ENCODE peak calls at places on chromosomes 13 and 19, in eight cellular contexts. X is MV-4-11; G is GM23338; Q is stimulated activated CD4-positive, alpha-beta T cell treated with anti-CD3 and anti-CD28 coated beads, Interleukin-2, amount 100 ng/mL, for 48 hours; P is heart left ventricle; S is colonic mucosa; T is mesenteric fat pad; R is posterior cingulate gyrus. K is an unnamed sample.

GRCh38 chr19:10207026-10207425 is 12.3 kb upstream of the DNMT1 start:
- DNase-seq in X (peak), G (no peak), Q (no peak), P (no peak), S (no peak), T (no peak), R (no peak), K (peak)

GRCh38 chr13:86020350-86021002 is 221.3 kb upstream of the SLITRK6 start:
- DNase-seq in X (no peak), G (no peak), Q (no peak), P (no peak), S (no peak), T (no peak), R (no peak), K (no peak)

GRCh38 chr13:19713186-19713965 is 69.4 kb downstream of the PSPC1 start:
- DNase-seq in X (peak), G (no peak), Q (no peak), P (no peak), S (no peak), T (no peak), R (no peak), K (no peak)

GRCh38 chr13:45365558-45365885 is 24.5 kb upstream of the TPT1 start:
- DNase-seq in X (no peak), G (no peak), Q (no peak), P (no peak), S (no peak), T (no peak), R (no peak), K (no peak)

GRCh38 chr13:91347996-91348905 is 764 bp downstream of the MIR17HG start:
- DNase-seq in X (peak), G (no peak), Q (peak), P (peak), S (peak), T (peak), R (peak), K (peak)

GRCh38 chr13:34391071-34391470 is 551.0 kb upstream of the NBEA start:
- DNase-seq in X (no peak), G (no peak), Q (no peak), P (no peak), S (no peak), T (no peak), R (no peak), K (no peak)

GRCh38 chr19:18905520-18906236 is 9.7 kb upstream of the CERS1 start:
- DNase-seq in X (no peak), G (no peak), Q (no peak), P (no peak), S (no peak), T (no peak), R (no peak), K (no peak)

GRCh38 chr19:11291991-11292390 is 4.0 kb upstream of the TSPAN16 start:
- DNase-seq in X (peak), G (no peak), Q (no peak), P (no peak), S (no peak), T (no peak), R (no peak), K (no peak)

GRCh38 chr13:43720780-43721397 is 65.9 kb downstream of the ENOX1 start:
- DNase-seq in X (no peak), G (no peak), Q (no peak), P (no peak), S (no peak), T (no peak), R (no peak), K (no peak)

GRCh38 chr13:20024706-20025105 is 66.2 kb downstream of the ZMYM2 start:
- DNase-seq in X (peak), G (no peak), Q (no peak), P (no peak), S (no peak), T (no peak), R (no peak), K (no peak)

GRCh38 chr19:13899912-13900584 is 5.9 kb downstream of the BRME1 start:
- DNase-seq in X (no peak), G (no peak), Q (no peak), P (no peak), S (no peak), T (no peak), R (no peak), K (no peak)

GRCh38 chr19:47210689-47211316 is 20.2 kb downstream of the BBC3 start:
- DNase-seq in X (peak), G (peak), Q (peak), P (peak), S (peak), T (no peak), R (no peak), K (peak)

GRCh38 chr19:1102407-1103106 is 1.2 kb upstream of the GPX4 start:
- DNase-seq in X (peak), G (no peak), Q (peak), P (no peak), S (peak), T (no peak), R (no peak), K (no peak)

GRCh38 chr13:22427041-22427440 is 753.7 kb upstream of the SGCG start:
- DNase-seq in X (no peak), G (no peak), Q (no peak), P (no peak), S (no peak), T (no peak), R (no peak), K (no peak)

GRCh38 chr13:52141299-52141698 is 12.4 kb upstream of the NEK5 start:
- DNase-seq in X (no peak), G (no peak), Q (no peak), P (no peak), S (no peak), T (no peak), R (no peak), K (no peak)

GRCh38 chr19:38657633-38658222 is 10.3 kb downstream of the ACTN4 start:
- DNase-seq in X (no peak), G (peak), Q (no peak), P (no peak), S (no peak), T (no peak), R (peak), K (peak)

GRCh38 chr19:52665047-52665446 is 26.9 kb upstream of the ZNF83 start:
- DNase-seq in X (no peak), G (no peak), Q (no peak), P (no peak), S (no peak), T (no peak), R (no peak), K (no peak)

GRCh38 chr13:48858523-48858922 is 117.2 kb upstream of the FNDC3A start:
- DNase-seq in X (no peak), G (no peak), Q (no peak), P (no peak), S (no peak), T (no peak), R (no peak), K (no peak)

GRCh38 chr19:49427855-49428546 is 2.8 kb downstream of the GFY start:
- DNase-seq in X (no peak), G (peak), Q (no peak), P (no peak), S (no peak), T (no peak), R (no peak), K (no peak)

GRCh38 chr19:43901395-43902390 is 33.4 kb downstream of the ZNF45 start:
- DNase-seq in X (peak), G (peak), Q (peak), P (peak), S (peak), T (no peak), R (peak), K (peak)

GRCh38 chr13:113930711-113931637 is 42.9 kb downstream of the C13orf46 start:
- DNase-seq in X (peak), G (no peak), Q (peak), P (no peak), S (no peak), T (peak), R (peak), K (no peak)

GRCh38 chr13:24680258-24680920 is at the start of gene ATP12A:
- DNase-seq in X (no peak), G (peak), Q (peak), P (no peak), S (peak), T (peak), R (no peak), K (no peak)

GRCh38 chr19:35740108-35740422 is 2.2 kb downstream of the IGFLR1 start:
- DNase-seq in X (no peak), G (no peak), Q (no peak), P (no peak), S (no peak), T (no peak), R (no peak), K (no peak)

GRCh38 chr19:19866599-19867248 is 1.0 kb downstream of the ZNF253 start:
- DNase-seq in X (peak), G (peak), Q (peak), P (no peak), S (peak), T (no peak), R (no peak), K (no peak)

GRCh38 chr13:100566543-100566942 is 22.0 kb downstream of the GGACT start:
- DNase-seq in X (no peak), G (no peak), Q (no peak), P (no peak), S (no peak), T (no peak), R (no peak), K (no peak)

GRCh38 chr13:77896977-77897376 is 21.7 kb downstream of the EDNRB start:
- DNase-seq in X (no peak), G (no peak), Q (no peak), P (no peak), S (no peak), T (no peak), R (no peak), K (no peak)

GRCh38 chr13:94192576-94192975 is 286.9 kb downstream of the DCT start:
- DNase-seq in X (no peak), G (peak), Q (peak), P (no peak), S (no peak), T (no peak), R (no peak), K (no peak)

GRCh38 chr13:49308104-49308875 is 60.6 kb downstream of the CDADC1 start:
- DNase-seq in X (no peak), G (no peak), Q (no peak), P (peak), S (peak), T (no peak), R (peak), K (peak)

GRCh38 chr13:72255908-72256307 is 388.9 kb upstream of the DACH1 start:
- DNase-seq in X (no peak), G (peak), Q (no peak), P (no peak), S (peak), T (no peak), R (no peak), K (no peak)

K was measured in Right ventricle myocardium inferior.